ENCODE peak calls at places on chromosomes 12 and 14, in nine cellular contexts. L is RWPE1, K is chondrocyte, B is LNCaP clone FGC, Q is choroid plexus epithelial cell, A is colonic mucosa, J is hepatocyte, O is lung, E is heart left ventricle. I is an unnamed sample.

GRCh38 chr14:29216774-29217232 is 450.2 kb downstream of the FOXG1 start:
- DNase-seq in L (peak), K (no peak), B (no peak), Q (no peak), A (no peak), J (no peak), O (no peak), E (no peak), I (no peak)

GRCh38 chr14:34460841-34461240 is 1.2 kb downstream of the SPTSSA start:
- DNase-seq in L (no peak), K (no peak), B (no peak), Q (peak), A (no peak), J (no peak), O (no peak), E (no peak), I (no peak)

GRCh38 chr14:64407329-64407728 is 19.2 kb downstream of the MTHFD1 start:
- DNase-seq in L (no peak), K (no peak), B (no peak), Q (no peak), A (no peak), J (no peak), O (no peak), E (no peak), I (no peak)

GRCh38 chr14:100256339-100256895 is 17.5 kb downstream of the YY1 start:
- DNase-seq in L (no peak), K (no peak), B (no peak), Q (no peak), A (no peak), J (no peak), O (no peak), E (no peak), I (no peak)

GRCh38 chr14:101290681-101291080 is 270.6 kb upstream of the DIO3 start:
- DNase-seq in L (no peak), K (no peak), B (no peak), Q (no peak), A (no peak), J (no peak), O (no peak), E (no peak), I (peak)

GRCh38 chr12:91804533-91804932 is 341.1 kb downstream of the BTG1 start:
- DNase-seq in L (no peak), K (peak), B (no peak), Q (peak), A (no peak), J (peak), O (no peak), E (no peak), I (no peak)

GRCh38 chr12:17060260-17060659 is 454.3 kb upstream of the LMO3 start:
- DNase-seq in L (peak), K (no peak), B (no peak), Q (no peak), A (no peak), J (no peak), O (no peak), E (no peak), I (no peak)

GRCh38 chr12:115088328-115088994 is 404.5 kb upstream of the TBX3 start:
- DNase-seq in L (no peak), K (no peak), B (no peak), Q (no peak), A (no peak), J (peak), O (peak), E (no peak), I (no peak)

GRCh38 chr14:23478109-23478698 is 8.7 kb downstream of the NGDN start:
- DNase-seq in L (peak), K (no peak), B (peak), Q (peak), A (peak), J (peak), O (peak), E (peak), I (no peak)

GRCh38 chr14:104799657-104800599 is 973 bp upstream of the ZBTB42 start:
- DNase-seq in L (peak), K (no peak), B (no peak), Q (peak), A (peak), J (peak), O (peak), E (peak), I (no peak)

GRCh38 chr12:91133871-91134270 is 22.6 kb upstream of the LUM start:
- DNase-seq in L (no peak), K (no peak), B (no peak), Q (peak), A (no peak), J (no peak), O (no peak), E (no peak), I (no peak)

GRCh38 chr12:52675301-52675701 is 4.9 kb downstream of the KRT1 start:
- DNase-seq in L (no peak), K (no peak), B (no peak), Q (no peak), A (no peak), J (no peak), O (no peak), E (no peak), I (no peak)

GRCh38 chr14:74552623-74553022 is 59.1 kb downstream of the ISCA2 start:
- DNase-seq in L (no peak), K (no peak), B (no peak), Q (no peak), A (peak), J (no peak), O (peak), E (peak), I (no peak)

GRCh38 chr12:53381739-53382630 is 2.0 kb downstream of the SP1 start:
- DNase-seq in L (peak), K (peak), B (no peak), Q (peak), A (peak), J (peak), O (no peak), E (peak), I (no peak)

GRCh38 chr12:49667319-49668090 is 39.7 kb downstream of the FMNL3 start:
- DNase-seq in L (no peak), K (no peak), B (no peak), Q (peak), A (no peak), J (no peak), O (no peak), E (no peak), I (no peak)

GRCh38 chr12:34397591-34398365 is 375.5 kb downstream of the ALG10 start:
- DNase-seq in L (no peak), K (peak), B (no peak), Q (no peak), A (peak), J (no peak), O (peak), E (peak), I (peak)

GRCh38 chr14:58772061-58772604 is 134.4 kb downstream of the DACT1 start:
- DNase-seq in L (no peak), K (no peak), B (no peak), Q (no peak), A (no peak), J (no peak), O (no peak), E (no peak), I (no peak)

GRCh38 chr12:19804737-19805136 is 365.4 kb downstream of the AEBP2 start:
- DNase-seq in L (no peak), K (no peak), B (no peak), Q (no peak), A (no peak), J (no peak), O (no peak), E (no peak), I (no peak)

GRCh38 chr14:94392510-94392935 is 4.1 kb upstream of the SERPINA1 start:
- DNase-seq in L (no peak), K (no peak), B (no peak), Q (peak), A (no peak), J (peak), O (peak), E (peak), I (no peak)

GRCh38 chr12:27424631-27425230 is 21.8 kb upstream of the SMCO2 start:
- DNase-seq in L (peak), K (no peak), B (peak), Q (peak), A (no peak), J (peak), O (no peak), E (peak), I (no peak)

GRCh38 chr14:59483819-59484610 is at the start of the genes JKAMP and L3HYPDH:
- DNase-seq in L (peak), K (peak), B (peak), Q (peak), A (peak), J (peak), O (peak), E (peak), I (peak)

GRCh38 chr14:50725761-50726160 is 57.7 kb upstream of the SAV1 start:
- DNase-seq in L (no peak), K (no peak), B (no peak), Q (peak), A (no peak), J (no peak), O (no peak), E (no peak), I (no peak)

GRCh38 chr14:95452176-95452889 is 64.1 kb downstream of the SYNE3 start:
- DNase-seq in L (no peak), K (no peak), B (no peak), Q (peak), A (no peak), J (no peak), O (no peak), E (no peak), I (no peak)

GRCh38 chr14:50230601-50231474 is 540 bp downstream of the SOS2 start:
- DNase-seq in L (peak), K (no peak), B (no peak), Q (peak), A (peak), J (peak), O (peak), E (peak), I (no peak)

GRCh38 chr12:22230280-22230794 is 104.2 kb downstream of the ST8SIA1 start:
- DNase-seq in L (no peak), K (no peak), B (no peak), Q (no peak), A (no peak), J (no peak), O (no peak), E (no peak), I (no peak)

GRCh38 chr12:123100882-123101281 is 50.0 kb downstream of the PITPNM2 start:
- DNase-seq in L (no peak), K (no peak), B (no peak), Q (no peak), A (no peak), J (no peak), O (no peak), E (no peak), I (no peak)

GRCh38 chr14:74572829-74573360 is 39.1 kb downstream of the LTBP2 start:
- DNase-seq in L (no peak), K (peak), B (no peak), Q (peak), A (no peak), J (no peak), O (no peak), E (no peak), I (no peak)

GRCh38 chr14:54564799-54565235 is 2.1 kb upstream of the SAMD4A start:
- DNase-seq in L (peak), K (no peak), B (no peak), Q (peak), A (no peak), J (no peak), O (no peak), E (no peak), I (no peak)
- TF ChIP-seq CTCF in L (no peak), K (no peak), B (no peak), Q (peak), A (no peak), J (no peak), O (no peak), E (no peak), I (no peak)

GRCh38 chr12:71551529-71551928 is 111.9 kb downstream of the LGR5 start:
- DNase-seq in L (no peak), K (no peak), B (no peak), Q (peak), A (no peak), J (no peak), O (no peak), E (no peak), I (no peak)
- TF ChIP-seq CTCF in L (no peak), K (peak), B (peak), Q (peak), A (no peak), J (peak), O (no peak), E (peak), I (peak)

DNA sequence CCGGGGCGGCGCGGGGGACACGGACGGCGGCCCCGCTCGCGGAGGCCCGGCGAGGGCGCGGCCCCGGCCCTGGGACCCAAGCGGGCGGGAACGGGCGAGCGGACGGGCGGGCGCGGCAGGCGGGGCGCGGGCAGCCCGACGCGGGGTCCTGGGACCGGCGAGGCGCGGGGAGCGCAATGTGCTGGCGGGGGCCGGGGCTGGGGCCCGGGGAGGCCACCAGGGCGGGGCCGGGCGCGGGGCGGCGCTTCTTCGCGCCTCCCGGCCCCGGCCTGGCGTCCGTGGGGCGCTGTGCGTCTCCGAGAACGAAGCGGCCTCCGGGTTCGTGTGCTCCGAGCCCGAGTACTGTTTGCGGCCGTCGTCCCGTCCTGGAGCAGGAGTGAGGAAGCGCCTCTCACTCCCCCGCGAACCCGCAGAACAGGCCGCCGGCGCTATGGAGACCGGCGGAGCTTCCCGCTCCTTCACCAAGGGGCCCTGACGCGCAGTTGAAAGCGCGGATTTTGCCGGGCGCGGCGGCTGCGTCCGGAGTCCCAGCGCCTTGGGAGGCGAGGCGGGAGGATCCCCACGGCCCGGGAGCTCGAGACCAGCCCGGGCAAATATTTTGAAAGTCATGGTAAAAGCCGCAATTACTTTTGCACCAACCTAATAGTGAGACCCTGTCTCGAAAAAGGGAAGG is 415 bp upstream of the ANKLE2 start:
- DNase-seq in L (peak), K (no peak), B (peak), Q (peak), A (peak), J (peak), O (peak), E (peak), I (peak)
- TF ChIP-seq CTCF in L (no peak), K (peak), B (peak), Q (peak), A (no peak), J (peak), O (no peak), E (peak), I (peak)

DNA sequence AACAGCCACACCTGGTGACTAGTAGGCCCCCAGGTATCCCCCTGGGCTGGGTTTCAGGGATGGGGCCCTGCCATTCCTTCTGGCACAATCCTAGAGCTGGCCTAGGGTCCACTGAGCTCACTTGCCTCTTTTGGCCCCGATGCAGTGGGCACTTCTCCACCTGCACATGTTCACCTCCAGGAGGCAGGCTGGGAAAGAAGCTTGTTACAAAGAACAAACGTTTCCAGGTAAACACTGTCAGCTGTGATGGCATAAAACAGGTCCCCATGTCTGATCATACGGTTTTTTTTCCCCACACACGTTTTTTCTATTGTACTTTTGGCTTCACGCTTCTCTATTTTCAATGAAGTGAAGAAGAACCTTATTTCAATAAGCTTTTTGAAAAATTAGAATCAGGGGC is 15.8 kb upstream of the HVCN1 start:
- DNase-seq in L (peak), K (no peak), B (peak), Q (no peak), A (no peak), J (peak), O (no peak), E (no peak), I (no peak)
- TF ChIP-seq CTCF in L (no peak), K (peak), B (peak), Q (peak), A (peak), J (peak), O (no peak), E (no peak), I (peak)

DNA sequence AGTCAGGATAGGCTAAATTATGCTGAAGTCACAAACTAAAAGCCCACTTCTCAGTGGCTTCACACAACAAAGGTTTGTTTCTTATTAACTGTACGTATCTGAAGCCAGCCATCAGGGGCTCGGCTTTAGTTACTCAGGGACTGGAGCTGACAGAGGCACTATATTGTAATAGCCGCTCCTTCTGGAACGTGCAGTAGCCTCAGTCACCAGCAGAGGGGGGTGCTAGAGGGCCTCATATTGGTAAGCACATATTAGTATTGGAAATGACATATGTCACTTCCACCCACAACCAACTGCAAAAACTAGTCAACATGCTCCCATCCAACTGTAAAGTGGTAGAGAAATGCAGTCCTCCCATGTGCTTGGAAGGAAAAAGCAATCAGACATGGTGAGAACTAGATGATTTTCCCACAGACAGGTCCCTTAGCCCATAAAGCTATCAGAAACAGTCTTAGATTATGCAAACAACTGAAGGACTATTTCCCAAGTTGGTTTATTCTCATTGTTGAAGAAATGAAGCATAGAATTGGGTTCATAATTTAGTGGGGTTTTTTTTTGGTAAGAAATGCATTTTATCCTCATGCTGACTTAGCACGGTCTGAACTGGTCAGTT is 183.6 kb upstream of the G2E3 start:
- DNase-seq in L (peak), K (no peak), B (peak), Q (peak), A (peak), J (peak), O (peak), E (peak), I (no peak)
- TF ChIP-seq CTCF in L (peak), K (peak), B (peak), Q (peak), A (peak), J (peak), O (peak), E (peak), I (peak)